ENCODE peak calls at places on chromosomes 1 and 21, in ten cellular contexts. P is neuronal stem cell; E is HFFc6; F is aorta; G is tibial nerve; Q is naive thymus-derived CD4-positive, alpha-beta T cell; J is upper lobe of right lung; W is activated T-cell treated with anti-CD3 and anti-CD28 coated beads, Interleukin-2, amount 50 U/mL, for 24 hours; M is activated T-helper 1 cell treated with anti-CD3 and anti-CD28 coated beads, Interleukin-12 subunit alpha, Interleukin-12 subunit beta, Interleukin-2, Interleukin-4 antibody, amounts not matched to agents 30 ng/mL and 10 ng/mL and 1 ng/mL, durations not matched to agents 14 hours and 24 hours and 36 hours; C is heart right ventricle. R is an unnamed sample.

GRCh38 chr1:42081475-42081874 is 71.7 kb upstream of the GUCA2B start:
- DNase-seq in P (no peak), E (no peak), F (peak), G (no peak), Q (no peak), J (no peak), W (no peak), M (no peak), C (no peak), R (no peak)

GRCh38 chr1:40078512-40079333 is 18.3 kb downstream of the PPT1 start:
- DNase-seq in P (peak), E (peak), F (no peak), G (no peak), Q (no peak), J (no peak), W (no peak), M (peak), C (no peak), R (peak)

GRCh38 chr21:45333583-45334121 is 46.0 kb upstream of the POFUT2 start:
- DNase-seq in P (no peak), E (no peak), F (peak), G (no peak), Q (no peak), J (peak), W (no peak), M (no peak), C (no peak), R (no peak)

GRCh38 chr1:23576338-23577055 is 17.2 kb upstream of the ID3 start:
- DNase-seq in P (no peak), E (peak), F (no peak), G (no peak), Q (no peak), J (no peak), W (no peak), M (no peak), C (no peak), R (no peak)

GRCh38 chr1:6110326-6110725 is 64.6 kb downstream of the KCNAB2 start:
- DNase-seq in P (no peak), E (no peak), F (peak), G (no peak), Q (no peak), J (peak), W (no peak), M (no peak), C (peak), R (no peak)

GRCh38 chr21:46545911-46546310 is 59.0 kb downstream of the S100B start:
- DNase-seq in P (no peak), E (no peak), F (no peak), G (no peak), Q (no peak), J (no peak), W (no peak), M (no peak), C (no peak), R (no peak)

GRCh38 chr1:235953801-235954200 is 87.1 kb upstream of the LYST start:
- DNase-seq in P (no peak), E (peak), F (no peak), G (no peak), Q (no peak), J (no peak), W (no peak), M (no peak), C (no peak), R (no peak)

GRCh38 chr21:32351428-32351827 is 41.4 kb downstream of the URB1 start:
- DNase-seq in P (no peak), E (no peak), F (no peak), G (no peak), Q (no peak), J (no peak), W (no peak), M (no peak), C (no peak), R (no peak)